ENCODE peak calls at places on chromosome 9, in eight cellular contexts. One of them, this sample, is unnamed.

GRCh38 chr9:110742741-110743371 is 74.3 kb downstream of the MUSK start:
- DNase-seq in H7: no peak
- DNase-seq in gastrocnemius medialis: no peak
- DNase-seq in heart left ventricle: no peak
- DNase-seq in astrocyte of the spinal cord: peak; percentile 95
- DNase-seq in lower leg skin: no peak
- DNase-seq in foreskin fibroblast: peak; percentile 47
- DNase-seq in body of pancreas: no peak
- DNase-seq in this sample: no peak

GRCh38 chr9:127393680-127394079 is 3.3 kb upstream of the SLC2A8 start:
- DNase-seq in astrocyte of the spinal cord: peak; percentile 31
- DNase-seq in body of pancreas: no peak
- DNase-seq in gastrocnemius medialis: no peak
- DNase-seq in heart left ventricle: no peak
- DNase-seq in H7: no peak
- DNase-seq in lower leg skin: no peak
- DNase-seq in foreskin fibroblast: peak; percentile 19
- DNase-seq in this sample: no peak

GRCh38 chr9:29208670-29209069 is 1635.4 kb upstream of the C9orf72 start:
- DNase-seq in gastrocnemius medialis: no peak
- DNase-seq in body of pancreas: no peak
- DNase-seq in heart left ventricle: no peak
- DNase-seq in lower leg skin: no peak
- DNase-seq in H7: no peak
- DNase-seq in foreskin fibroblast: no peak
- DNase-seq in astrocyte of the spinal cord: peak; percentile 13
- DNase-seq in this sample: no peak

GRCh38 chr9:69599232-69599971 is 72.8 kb downstream of the APBA1 start:
- DNase-seq in gastrocnemius medialis: no peak
- DNase-seq in foreskin fibroblast: no peak
- DNase-seq in H7: no peak
- DNase-seq in astrocyte of the spinal cord: peak; percentile 56
- DNase-seq in lower leg skin: no peak
- DNase-seq in body of pancreas: no peak
- DNase-seq in heart left ventricle: no peak
- DNase-seq in this sample: no peak

GRCh38 chr9:89768650-89769071 is 163.8 kb downstream of the GADD45G start:
- DNase-seq in astrocyte of the spinal cord: no peak
- DNase-seq in foreskin fibroblast: no peak
- DNase-seq in body of pancreas: no peak
- DNase-seq in H7: no peak
- DNase-seq in gastrocnemius medialis: no peak
- DNase-seq in lower leg skin: no peak
- DNase-seq in heart left ventricle: no peak
- DNase-seq in this sample: no peak

GRCh38 chr9:120374817-120375216 is 205.2 kb downstream of the CDK5RAP2 start:
- DNase-seq in lower leg skin: no peak
- DNase-seq in H7: no peak
- DNase-seq in astrocyte of the spinal cord: no peak
- DNase-seq in heart left ventricle: no peak
- DNase-seq in body of pancreas: no peak
- DNase-seq in foreskin fibroblast: no peak
- DNase-seq in gastrocnemius medialis: no peak
- DNase-seq in this sample: no peak

GRCh38 chr9:125428060-125428481 is 166.4 kb downstream of the GAPVD1 start:
- DNase-seq in gastrocnemius medialis: no peak
- DNase-seq in lower leg skin: no peak
- DNase-seq in heart left ventricle: no peak
- DNase-seq in body of pancreas: no peak
- DNase-seq in H7: peak; percentile 91
- DNase-seq in foreskin fibroblast: no peak
- DNase-seq in astrocyte of the spinal cord: no peak
- DNase-seq in this sample: no peak

GRCh38 chr9:107786561-107786960 is 297.0 kb upstream of the KLF4 start:
- DNase-seq in foreskin fibroblast: no peak
- DNase-seq in astrocyte of the spinal cord: no peak
- DNase-seq in gastrocnemius medialis: no peak
- DNase-seq in heart left ventricle: no peak
- DNase-seq in H7: no peak
- DNase-seq in body of pancreas: no peak
- DNase-seq in lower leg skin: no peak
- DNase-seq in this sample: no peak

GRCh38 chr9:79352322-79352721 is 219.4 kb upstream of the TLE4 start:
- DNase-seq in lower leg skin: no peak
- DNase-seq in body of pancreas: no peak
- DNase-seq in astrocyte of the spinal cord: no peak
- DNase-seq in gastrocnemius medialis: no peak
- DNase-seq in H7: no peak
- DNase-seq in foreskin fibroblast: no peak
- DNase-seq in heart left ventricle: no peak
- DNase-seq in this sample: no peak

GRCh38 chr9:123131258-123131657 is 97.8 kb downstream of the GPR21 start:
- DNase-seq in heart left ventricle: no peak
- DNase-seq in foreskin fibroblast: peak; percentile 39
- DNase-seq in astrocyte of the spinal cord: peak; percentile 49
- DNase-seq in H7: no peak
- DNase-seq in gastrocnemius medialis: no peak
- DNase-seq in lower leg skin: no peak
- DNase-seq in body of pancreas: no peak
- DNase-seq in this sample: no peak

GRCh38 chr9:34891386-34891785 is 66.7 kb upstream of the PHF24 start:
- DNase-seq in foreskin fibroblast: peak; percentile 2
- DNase-seq in gastrocnemius medialis: no peak
- DNase-seq in heart left ventricle: no peak
- DNase-seq in H7: no peak
- DNase-seq in body of pancreas: no peak
- DNase-seq in lower leg skin: no peak
- DNase-seq in astrocyte of the spinal cord: no peak
- DNase-seq in this sample: no peak

GRCh38 chr9:77802512-77803293 is 154.6 kb upstream of the GNA14 start:
- DNase-seq in H7: no peak
- DNase-seq in lower leg skin: no peak
- DNase-seq in foreskin fibroblast: no peak
- DNase-seq in gastrocnemius medialis: no peak
- DNase-seq in astrocyte of the spinal cord: no peak
- DNase-seq in body of pancreas: no peak
- DNase-seq in heart left ventricle: no peak
- DNase-seq in this sample: no peak

GRCh38 chr9:112072721-112073553 is 102.2 kb downstream of the SUSD1 start:
- DNase-seq in gastrocnemius medialis: no peak
- DNase-seq in body of pancreas: no peak
- DNase-seq in H7: no peak
- DNase-seq in heart left ventricle: no peak
- DNase-seq in astrocyte of the spinal cord: peak; percentile 86
- DNase-seq in foreskin fibroblast: peak; percentile 75
- DNase-seq in lower leg skin: no peak
- DNase-seq in this sample: no peak

GRCh38 chr9:110975278-110975677 is 63.0 kb downstream of the LPAR1 start:
- DNase-seq in gastrocnemius medialis: no peak
- DNase-seq in body of pancreas: no peak
- DNase-seq in heart left ventricle: no peak
- DNase-seq in astrocyte of the spinal cord: no peak
- DNase-seq in H7: no peak
- DNase-seq in foreskin fibroblast: no peak
- DNase-seq in lower leg skin: no peak
- DNase-seq in this sample: no peak

GRCh38 chr9:108093773-108094675 is 604.5 kb upstream of the KLF4 start:
- DNase-seq in body of pancreas: no peak
- DNase-seq in foreskin fibroblast: peak; percentile 42
- DNase-seq in gastrocnemius medialis: no peak
- DNase-seq in astrocyte of the spinal cord: peak; percentile 89
- DNase-seq in heart left ventricle: no peak
- DNase-seq in lower leg skin: no peak
- DNase-seq in H7: no peak
- DNase-seq in this sample: no peak

GRCh38 chr9:97788763-97789663 is 64.0 kb upstream of the FOXE1 start:
- DNase-seq in H7: no peak
- DNase-seq in body of pancreas: no peak
- DNase-seq in astrocyte of the spinal cord: no peak
- DNase-seq in lower leg skin: no peak
- DNase-seq in heart left ventricle: no peak
- DNase-seq in foreskin fibroblast: no peak
- DNase-seq in gastrocnemius medialis: no peak
- DNase-seq in this sample: no peak

GRCh38 chr9:136460772-136461325 is 21.2 kb upstream of the INPP5E start:
- DNase-seq in foreskin fibroblast: no peak
- DNase-seq in astrocyte of the spinal cord: no peak
- DNase-seq in heart left ventricle: no peak
- DNase-seq in gastrocnemius medialis: no peak
- DNase-seq in lower leg skin: no peak
- DNase-seq in H7: no peak
- DNase-seq in body of pancreas: no peak
- DNase-seq in this sample: no peak

GRCh38 chr9:136463578-136463977 is 19.3 kb downstream of the SEC16A start:
- DNase-seq in heart left ventricle: no peak
- DNase-seq in body of pancreas: no peak
- DNase-seq in gastrocnemius medialis: no peak
- DNase-seq in lower leg skin: no peak
- DNase-seq in astrocyte of the spinal cord: no peak
- DNase-seq in H7: peak; percentile 52
- DNase-seq in foreskin fibroblast: no peak
- DNase-seq in this sample: no peak

GRCh38 chr9:136465500-136466154 is 17.2 kb downstream of the SEC16A start:
- DNase-seq in lower leg skin: no peak
- DNase-seq in H7: no peak
- DNase-seq in astrocyte of the spinal cord: no peak
- DNase-seq in body of pancreas: no peak
- DNase-seq in foreskin fibroblast: no peak
- DNase-seq in gastrocnemius medialis: no peak
- DNase-seq in heart left ventricle: no peak
- DNase-seq in this sample: no peak

GRCh38 chr9:136464241-136464640 is 18.6 kb downstream of the SEC16A start:
- DNase-seq in body of pancreas: no peak
- DNase-seq in astrocyte of the spinal cord: no peak
- DNase-seq in gastrocnemius medialis: no peak
- DNase-seq in lower leg skin: no peak
- DNase-seq in H7: no peak
- DNase-seq in heart left ventricle: no peak
- DNase-seq in foreskin fibroblast: no peak
- DNase-seq in this sample: no peak

DNA sequence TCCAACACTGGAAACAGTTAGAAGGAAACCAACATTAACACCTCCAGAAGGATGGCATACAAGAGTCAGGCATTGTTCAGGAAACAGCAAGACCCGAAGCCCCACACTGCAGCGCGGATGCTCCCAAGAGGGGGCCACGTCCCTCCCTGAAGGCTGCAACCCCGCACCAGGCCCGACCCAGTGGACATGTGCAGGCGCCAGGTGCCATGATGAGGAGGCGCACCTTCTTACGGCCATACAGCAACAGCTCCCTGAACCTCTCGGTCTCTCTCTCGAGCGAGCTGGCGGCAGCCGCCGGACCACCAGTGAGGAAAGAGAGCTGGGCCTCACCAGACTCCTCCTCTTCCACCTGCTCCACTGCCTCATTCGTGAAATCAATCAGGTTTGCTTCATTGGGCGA is 20.2 kb downstream of the SEC16A start:
- DNase-seq in H7: no peak
- DNase-seq in foreskin fibroblast: no peak
- DNase-seq in heart left ventricle: no peak
- DNase-seq in astrocyte of the spinal cord: no peak
- DNase-seq in lower leg skin: no peak
- DNase-seq in gastrocnemius medialis: no peak
- DNase-seq in body of pancreas: no peak
- DNase-seq in this sample: no peak
- H3K4me3 ChIP-seq in H7: no peak overlapping the region
- H3K4me3 ChIP-seq in foreskin fibroblast: no peak overlapping the region
- H3K4me3 ChIP-seq in heart left ventricle: no peak overlapping the region
- H3K4me3 ChIP-seq in astrocyte of the spinal cord: no peak overlapping the region
- H3K4me3 ChIP-seq in lower leg skin: no peak overlapping the region
- H3K4me3 ChIP-seq in gastrocnemius medialis: no peak overlapping the region
- H3K4me3 ChIP-seq in body of pancreas: no peak overlapping the region
- H3K4me3 ChIP-seq in this sample: no peak overlapping the region

GRCh38 chr9:116842658-116843057 is 155.6 kb downstream of the TRIM32 start:
- DNase-seq in H7: peak; percentile 85
- DNase-seq in body of pancreas: no peak
- DNase-seq in lower leg skin: no peak
- DNase-seq in foreskin fibroblast: no peak
- DNase-seq in astrocyte of the spinal cord: no peak
- DNase-seq in gastrocnemius medialis: no peak
- DNase-seq in heart left ventricle: no peak
- DNase-seq in this sample: no peak

GRCh38 chr9:116837038-116837998 is 150.2 kb downstream of the TRIM32 start:
- DNase-seq in foreskin fibroblast: no peak
- DNase-seq in H7: peak; percentile 40
- DNase-seq in heart left ventricle: no peak
- DNase-seq in astrocyte of the spinal cord: no peak
- DNase-seq in lower leg skin: no peak
- DNase-seq in gastrocnemius medialis: no peak
- DNase-seq in body of pancreas: no peak
- DNase-seq in this sample: no peak
- H3K4me3 ChIP-seq in foreskin fibroblast: no peak overlapping the region
- H3K4me3 ChIP-seq in H7: no peak overlapping the region
- H3K4me3 ChIP-seq in heart left ventricle: no peak overlapping the region
- H3K4me3 ChIP-seq in astrocyte of the spinal cord: no peak overlapping the region
- H3K4me3 ChIP-seq in lower leg skin: no peak overlapping the region
- H3K4me3 ChIP-seq in gastrocnemius medialis: no peak overlapping the region
- H3K4me3 ChIP-seq in body of pancreas: no peak overlapping the region
- H3K4me3 ChIP-seq in this sample: no peak overlapping the region

GRCh38 chr9:114076237-114077161 is 1.6 kb downstream of the AMBP start:
- DNase-seq in lower leg skin: no peak
- DNase-seq in heart left ventricle: no peak
- DNase-seq in H7: no peak
- DNase-seq in astrocyte of the spinal cord: no peak
- DNase-seq in body of pancreas: no peak
- DNase-seq in foreskin fibroblast: no peak
- DNase-seq in gastrocnemius medialis: no peak
- DNase-seq in this sample: no peak

GRCh38 chr9:114080195-114080772 is 2.2 kb upstream of the AMBP start:
- DNase-seq in body of pancreas: no peak
- DNase-seq in H7: no peak
- DNase-seq in lower leg skin: no peak
- DNase-seq in foreskin fibroblast: no peak
- DNase-seq in astrocyte of the spinal cord: no peak
- DNase-seq in gastrocnemius medialis: no peak
- DNase-seq in heart left ventricle: no peak
- DNase-seq in this sample: no peak

GRCh38 chr9:114077162-114077837 is 800 bp downstream of the AMBP start:
- DNase-seq in astrocyte of the spinal cord: no peak
- DNase-seq in H7: no peak
- DNase-seq in lower leg skin: no peak
- DNase-seq in heart left ventricle: no peak
- DNase-seq in foreskin fibroblast: no peak
- DNase-seq in body of pancreas: no peak
- DNase-seq in gastrocnemius medialis: no peak
- DNase-seq in this sample: no peak

GRCh38 chr9:114078781-114079156 is 669 bp upstream of the AMBP start:
- DNase-seq in lower leg skin: no peak
- DNase-seq in H7: no peak
- DNase-seq in body of pancreas: no peak
- DNase-seq in foreskin fibroblast: no peak
- DNase-seq in astrocyte of the spinal cord: no peak
- DNase-seq in heart left ventricle: no peak
- DNase-seq in gastrocnemius medialis: no peak
- DNase-seq in this sample: no peak

GRCh38 chr9:114078021-114078780 is at the start of gene AMBP:
- DNase-seq in astrocyte of the spinal cord: no peak
- DNase-seq in heart left ventricle: no peak
- DNase-seq in foreskin fibroblast: no peak
- DNase-seq in body of pancreas: peak; percentile 56
- DNase-seq in gastrocnemius medialis: no peak
- DNase-seq in lower leg skin: no peak
- DNase-seq in H7: no peak
- DNase-seq in this sample: no peak
- H3K4me3 ChIP-seq in astrocyte of the spinal cord: no peak within 1 kb of the TSS
- H3K4me3 ChIP-seq in heart left ventricle: no peak within 1 kb of the TSS
- H3K4me3 ChIP-seq in foreskin fibroblast: no peak within 1 kb of the TSS
- H3K4me3 ChIP-seq in body of pancreas: no peak within 1 kb of the TSS
- H3K4me3 ChIP-seq in gastrocnemius medialis: no peak within 1 kb of the TSS
- H3K4me3 ChIP-seq in lower leg skin: no peak within 1 kb of the TSS
- H3K4me3 ChIP-seq in H7: no peak within 1 kb of the TSS
- H3K4me3 ChIP-seq in this sample: no peak within 1 kb of the TSS

GRCh38 chr9:133133680-133134418 is 12.8 kb upstream of the RALGDS start:
- DNase-seq in body of pancreas: peak; percentile 93
- DNase-seq in astrocyte of the spinal cord: peak; percentile 95
- DNase-seq in heart left ventricle: peak; percentile 95
- DNase-seq in gastrocnemius medialis: peak; percentile 95
- DNase-seq in lower leg skin: peak; percentile 94
- DNase-seq in foreskin fibroblast: peak; percentile 91
- DNase-seq in H7: peak; percentile 83
- DNase-seq in this sample: peak; percentile 78
- H3K4me3 ChIP-seq in body of pancreas: no peak overlapping the region
- H3K4me3 ChIP-seq in astrocyte of the spinal cord: no peak overlapping the region
- H3K4me3 ChIP-seq in heart left ventricle: no peak overlapping the region
- H3K4me3 ChIP-seq in gastrocnemius medialis: no peak overlapping the region
- H3K4me3 ChIP-seq in lower leg skin: no peak overlapping the region
- H3K4me3 ChIP-seq in foreskin fibroblast: no peak overlapping the region
- H3K4me3 ChIP-seq in H7: no peak overlapping the region
- H3K4me3 ChIP-seq in this sample: no peak overlapping the region

This sample was measured in GM12864.